ENCODE peak calls at places on chromosome 6, in nine cellular contexts. One of them, this sample, is unnamed.

GRCh38 chr6:40390144-40390800 is 196.9 kb downstream of the LRFN2 start:
- DNase-seq in cardiac muscle cell: no peak
- DNase-seq in foreskin fibroblast: no peak
- DNase-seq in ascending aorta: no peak
- DNase-seq in GM23338: no peak
- DNase-seq in lower leg skin: peak; percentile 21
- DNase-seq in GM12865: no peak
- DNase-seq in ovary: no peak
- DNase-seq in AG04450: no peak
- DNase-seq in this sample: no peak

GRCh38 chr6:67459556-67459955 is 1175.5 kb upstream of the ADGRB3 start:
- DNase-seq in lower leg skin: no peak
- DNase-seq in GM12865: no peak
- DNase-seq in cardiac muscle cell: no peak
- DNase-seq in ovary: no peak
- DNase-seq in AG04450: no peak
- DNase-seq in ascending aorta: no peak
- DNase-seq in GM23338: no peak
- DNase-seq in foreskin fibroblast: no peak
- DNase-seq in this sample: no peak

GRCh38 chr6:18978330-18979128 is 591.4 kb downstream of the RNF144B start:
- DNase-seq in ascending aorta: no peak
- DNase-seq in lower leg skin: no peak
- DNase-seq in foreskin fibroblast: no peak
- DNase-seq in GM23338: peak; percentile 67
- DNase-seq in GM12865: no peak
- DNase-seq in AG04450: no peak
- DNase-seq in ovary: no peak
- DNase-seq in cardiac muscle cell: peak; percentile 75
- DNase-seq in this sample: no peak

GRCh38 chr6:41824571-41825569 is 37.4 kb downstream of the TOMM6 start:
- DNase-seq in AG04450: no peak
- DNase-seq in GM12865: no peak
- DNase-seq in cardiac muscle cell: no peak
- DNase-seq in ovary: no peak
- DNase-seq in ascending aorta: no peak
- DNase-seq in foreskin fibroblast: no peak
- DNase-seq in GM23338: no peak
- DNase-seq in lower leg skin: no peak
- DNase-seq in this sample: no peak

GRCh38 chr6:55445648-55446204 is 118.5 kb downstream of the GFRAL start:
- DNase-seq in ovary: no peak
- DNase-seq in AG04450: no peak
- DNase-seq in cardiac muscle cell: peak; percentile 55
- DNase-seq in ascending aorta: no peak
- DNase-seq in foreskin fibroblast: peak; percentile 14
- DNase-seq in GM12865: peak; percentile 41
- DNase-seq in lower leg skin: no peak
- DNase-seq in GM23338: peak; percentile 64
- DNase-seq in this sample: peak; percentile 4

GRCh38 chr6:20644667-20645370 is 110.6 kb downstream of the CDKAL1 start:
- DNase-seq in GM23338: no peak
- DNase-seq in GM12865: no peak
- DNase-seq in cardiac muscle cell: no peak
- DNase-seq in lower leg skin: no peak
- DNase-seq in ascending aorta: no peak
- DNase-seq in foreskin fibroblast: no peak
- DNase-seq in AG04450: no peak
- DNase-seq in ovary: no peak
- DNase-seq in this sample: no peak

GRCh38 chr6:53437557-53438202 is 88.9 kb upstream of the ELOVL5 start:
- DNase-seq in GM23338: peak; percentile 70
- DNase-seq in AG04450: peak; percentile 60
- DNase-seq in GM12865: peak; percentile 45
- DNase-seq in foreskin fibroblast: peak; percentile 44
- DNase-seq in lower leg skin: no peak
- DNase-seq in ovary: no peak
- DNase-seq in cardiac muscle cell: peak; percentile 58
- DNase-seq in ascending aorta: no peak
- DNase-seq in this sample: peak; percentile 37

GRCh38 chr6:45376310-45377040 is 1.3 kb downstream of the SUPT3H start:
- DNase-seq in GM23338: peak; percentile 48
- DNase-seq in AG04450: no peak
- DNase-seq in lower leg skin: no peak
- DNase-seq in cardiac muscle cell: peak; percentile 40
- DNase-seq in GM12865: no peak
- DNase-seq in foreskin fibroblast: no peak
- DNase-seq in ascending aorta: no peak
- DNase-seq in ovary: no peak
- DNase-seq in this sample: no peak

GRCh38 chr6:87808005-87808757 is 106.1 kb upstream of the AKIRIN2 start:
- DNase-seq in cardiac muscle cell: no peak
- DNase-seq in AG04450: no peak
- DNase-seq in lower leg skin: no peak
- DNase-seq in foreskin fibroblast: peak; percentile 30
- DNase-seq in ovary: no peak
- DNase-seq in GM12865: peak; percentile 44
- DNase-seq in GM23338: no peak
- DNase-seq in ascending aorta: no peak
- DNase-seq in this sample: no peak

GRCh38 chr6:150272264-150272975 is 96.4 kb upstream of the IYD start:
- DNase-seq in GM23338: no peak
- DNase-seq in AG04450: no peak
- DNase-seq in cardiac muscle cell: no peak
- DNase-seq in ovary: no peak
- DNase-seq in foreskin fibroblast: no peak
- DNase-seq in ascending aorta: no peak
- DNase-seq in lower leg skin: no peak
- DNase-seq in GM12865: no peak
- DNase-seq in this sample: no peak

GRCh38 chr6:90288404-90288803 is 8.2 kb downstream of the BACH2 start:
- DNase-seq in cardiac muscle cell: no peak
- DNase-seq in foreskin fibroblast: no peak
- DNase-seq in GM23338: peak; percentile 43
- DNase-seq in lower leg skin: no peak
- DNase-seq in ascending aorta: no peak
- DNase-seq in GM12865: no peak
- DNase-seq in ovary: no peak
- DNase-seq in AG04450: no peak
- DNase-seq in this sample: no peak

GRCh38 chr6:90285611-90286381 is 10.8 kb downstream of the BACH2 start:
- DNase-seq in GM23338: peak; percentile 78
- DNase-seq in ovary: peak; percentile 72
- DNase-seq in ascending aorta: peak; percentile 92
- DNase-seq in GM12865: peak; percentile 92
- DNase-seq in lower leg skin: peak; percentile 93
- DNase-seq in AG04450: peak; percentile 77
- DNase-seq in foreskin fibroblast: peak; percentile 84
- DNase-seq in cardiac muscle cell: peak; percentile 94
- DNase-seq in this sample: peak; percentile 28

GRCh38 chr6:90284745-90285481 is 11.7 kb downstream of the BACH2 start:
- DNase-seq in ascending aorta: no peak
- DNase-seq in AG04450: no peak
- DNase-seq in lower leg skin: no peak
- DNase-seq in GM12865: peak; percentile 90
- DNase-seq in cardiac muscle cell: no peak
- DNase-seq in foreskin fibroblast: peak; percentile 29
- DNase-seq in ovary: no peak
- DNase-seq in GM23338: no peak
- DNase-seq in this sample: peak; percentile 54

GRCh38 chr6:90286884-90287488 is 9.7 kb downstream of the BACH2 start:
- DNase-seq in cardiac muscle cell: peak; percentile 66
- DNase-seq in ovary: peak; percentile 34
- DNase-seq in GM12865: peak; percentile 67
- DNase-seq in GM23338: peak; percentile 95
- DNase-seq in ascending aorta: no peak
- DNase-seq in AG04450: no peak
- DNase-seq in foreskin fibroblast: no peak
- DNase-seq in lower leg skin: no peak
- DNase-seq in this sample: peak; percentile 17

DNA sequence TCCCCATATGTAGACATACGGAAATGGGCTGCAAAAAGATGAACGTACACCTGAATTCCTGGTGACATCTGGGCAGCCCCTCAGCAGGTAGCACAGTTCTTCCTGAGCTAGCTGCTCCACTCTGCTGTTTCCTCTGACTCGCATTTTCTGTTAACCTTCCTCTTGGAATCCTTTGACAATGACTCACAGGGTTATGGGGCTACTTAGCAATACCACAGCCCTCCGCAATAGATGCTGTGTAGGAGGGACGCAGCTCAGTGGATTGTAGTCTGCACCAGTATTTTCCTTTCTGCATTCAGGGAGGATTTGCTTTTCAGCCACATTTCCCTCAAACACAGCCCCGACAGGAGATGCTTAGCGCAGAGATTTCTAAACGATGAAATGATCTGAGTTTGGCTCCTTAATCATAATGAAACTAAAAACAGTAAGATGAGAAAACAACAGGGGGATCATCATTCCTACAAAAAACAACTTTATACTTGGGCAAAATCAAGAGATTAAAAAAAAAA is 12.4 kb downstream of the BACH2 start:
- DNase-seq in ascending aorta: peak; percentile 69
- DNase-seq in ovary: peak; percentile 26
- DNase-seq in AG04450: peak; percentile 82
- DNase-seq in foreskin fibroblast: peak; percentile 76
- DNase-seq in lower leg skin: no peak
- DNase-seq in GM12865: peak; percentile 45
- DNase-seq in GM23338: peak; percentile 76
- DNase-seq in cardiac muscle cell: no peak
- DNase-seq in this sample: no peak
- TF ChIP-seq CTCF in ascending aorta: peak; percentile 9
- TF ChIP-seq CTCF in ovary: peak; percentile 26
- TF ChIP-seq CTCF in AG04450: peak; percentile 13
- TF ChIP-seq CTCF in foreskin fibroblast: no peak
- TF ChIP-seq CTCF in lower leg skin: no peak
- TF ChIP-seq CTCF in GM12865: no peak
- TF ChIP-seq CTCF in GM23338: no peak
- TF ChIP-seq CTCF in cardiac muscle cell: no peak
- TF ChIP-seq CTCF in this sample: no peak

GRCh38 chr6:13099771-13100170 is 228.6 kb downstream of the TBC1D7 start:
- DNase-seq in AG04450: no peak
- DNase-seq in cardiac muscle cell: no peak
- DNase-seq in lower leg skin: no peak
- DNase-seq in GM23338: no peak
- DNase-seq in ovary: no peak
- DNase-seq in foreskin fibroblast: no peak
- DNase-seq in ascending aorta: no peak
- DNase-seq in GM12865: no peak
- DNase-seq in this sample: no peak
- TF ChIP-seq CTCF in AG04450: peak; percentile 12
- TF ChIP-seq CTCF in cardiac muscle cell: peak; percentile 27
- TF ChIP-seq CTCF in lower leg skin: no peak
- TF ChIP-seq CTCF in GM23338: no peak
- TF ChIP-seq CTCF in ovary: no peak
- TF ChIP-seq CTCF in foreskin fibroblast: peak; percentile 3
- TF ChIP-seq CTCF in ascending aorta: no peak
- TF ChIP-seq CTCF in GM12865: no peak
- TF ChIP-seq CTCF in this sample: no peak

GRCh38 chr6:135540207-135540877 is 42.8 kb upstream of the AHI1 start:
- DNase-seq in ovary: no peak
- DNase-seq in lower leg skin: no peak
- DNase-seq in AG04450: no peak
- DNase-seq in GM12865: peak; percentile 15
- DNase-seq in foreskin fibroblast: peak; percentile 10
- DNase-seq in GM23338: no peak
- DNase-seq in ascending aorta: no peak
- DNase-seq in cardiac muscle cell: peak; percentile 2
- DNase-seq in this sample: no peak
- TF ChIP-seq CTCF in ovary: no peak
- TF ChIP-seq CTCF in lower leg skin: no peak
- TF ChIP-seq CTCF in AG04450: peak; percentile 50
- TF ChIP-seq CTCF in GM12865: peak; percentile 9
- TF ChIP-seq CTCF in foreskin fibroblast: peak; percentile 50
- TF ChIP-seq CTCF in GM23338: peak; percentile 59
- TF ChIP-seq CTCF in ascending aorta: no peak
- TF ChIP-seq CTCF in cardiac muscle cell: peak; percentile 70
- TF ChIP-seq CTCF in this sample: peak; percentile 35

GRCh38 chr6:99425647-99426453 is 742 bp upstream of the PNISR start:
- DNase-seq in foreskin fibroblast: peak; percentile 84
- DNase-seq in ovary: peak; percentile 88
- DNase-seq in cardiac muscle cell: peak; percentile 89
- DNase-seq in ascending aorta: peak; percentile 92
- DNase-seq in GM23338: peak; percentile 95
- DNase-seq in GM12865: peak; percentile 88
- DNase-seq in lower leg skin: peak; percentile 94
- DNase-seq in AG04450: peak; percentile 49
- DNase-seq in this sample: peak; percentile 54
- TF ChIP-seq CTCF in foreskin fibroblast: peak; percentile 27
- TF ChIP-seq CTCF in ovary: no peak
- TF ChIP-seq CTCF in cardiac muscle cell: peak; percentile 51
- TF ChIP-seq CTCF in ascending aorta: peak; percentile 43
- TF ChIP-seq CTCF in GM23338: peak; percentile 59
- TF ChIP-seq CTCF in GM12865: peak; percentile 38
- TF ChIP-seq CTCF in lower leg skin: no peak
- TF ChIP-seq CTCF in AG04450: peak; percentile 66
- TF ChIP-seq CTCF in this sample: peak; percentile 47

GRCh38 chr6:78868124-78868523 is 773 bp downstream of the IRAK1BP1 start:
- DNase-seq in ascending aorta: no peak
- DNase-seq in foreskin fibroblast: no peak
- DNase-seq in GM12865: no peak
- DNase-seq in lower leg skin: no peak
- DNase-seq in GM23338: no peak
- DNase-seq in cardiac muscle cell: no peak
- DNase-seq in AG04450: no peak
- DNase-seq in ovary: no peak
- DNase-seq in this sample: no peak

GRCh38 chr6:78867020-78867369 is 356 bp upstream of the IRAK1BP1 start:
- DNase-seq in foreskin fibroblast: no peak
- DNase-seq in GM12865: no peak
- DNase-seq in ascending aorta: no peak
- DNase-seq in ovary: no peak
- DNase-seq in lower leg skin: no peak
- DNase-seq in cardiac muscle cell: no peak
- DNase-seq in GM23338: no peak
- DNase-seq in AG04450: no peak
- DNase-seq in this sample: no peak

GRCh38 chr6:78864957-78865356 is 2.4 kb upstream of the IRAK1BP1 start:
- DNase-seq in GM12865: no peak
- DNase-seq in cardiac muscle cell: no peak
- DNase-seq in AG04450: no peak
- DNase-seq in ovary: no peak
- DNase-seq in lower leg skin: no peak
- DNase-seq in GM23338: no peak
- DNase-seq in foreskin fibroblast: no peak
- DNase-seq in ascending aorta: no peak
- DNase-seq in this sample: no peak

GRCh38 chr6:78863576-78863975 is 3.8 kb upstream of the IRAK1BP1 start:
- DNase-seq in ovary: no peak
- DNase-seq in GM23338: no peak
- DNase-seq in lower leg skin: no peak
- DNase-seq in AG04450: no peak
- DNase-seq in foreskin fibroblast: no peak
- DNase-seq in GM12865: no peak
- DNase-seq in cardiac muscle cell: no peak
- DNase-seq in ascending aorta: no peak
- DNase-seq in this sample: no peak

GRCh38 chr6:78867370-78868040 is at the start of gene IRAK1BP1:
- DNase-seq in GM12865: peak; percentile 93
- DNase-seq in GM23338: peak; percentile 94
- DNase-seq in foreskin fibroblast: peak; percentile 71
- DNase-seq in ovary: peak; percentile 82
- DNase-seq in AG04450: peak; percentile 52
- DNase-seq in ascending aorta: peak; percentile 85
- DNase-seq in lower leg skin: peak; percentile 94
- DNase-seq in cardiac muscle cell: peak; percentile 89
- DNase-seq in this sample: peak; percentile 92
- TF ChIP-seq CTCF in GM12865: peak; percentile 5
- TF ChIP-seq CTCF in GM23338: peak; percentile 17
- TF ChIP-seq CTCF in foreskin fibroblast: no peak
- TF ChIP-seq CTCF in ovary: no peak
- TF ChIP-seq CTCF in AG04450: peak; percentile 35
- TF ChIP-seq CTCF in ascending aorta: no peak
- TF ChIP-seq CTCF in lower leg skin: no peak
- TF ChIP-seq CTCF in cardiac muscle cell: peak; percentile 24
- TF ChIP-seq CTCF in this sample: no peak